ENCODE peak calls at places on chromosomes 12 and 14, in ten cellular contexts. One of them, this sample, is unnamed.

GRCh38 chr12:40580346-40580745 is 111.9 kb upstream of the CNTN1 start:
- DNase-seq in ovary: no peak
- DNase-seq in K562: no peak
- DNase-seq in sigmoid colon: no peak
- DNase-seq in AG04450: no peak
- DNase-seq in H9: no peak
- DNase-seq in CD8-positive, alpha-beta memory T cell: no peak
- DNase-seq in tibial artery: no peak
- DNase-seq in CD8-positive, alpha-beta T cell: no peak
- DNase-seq in fibroblast of lung: no peak
- DNase-seq in this sample: no peak

GRCh38 chr14:77844802-77845201 is 44.9 kb downstream of the ADCK1 start:
- DNase-seq in H9: no peak
- DNase-seq in tibial artery: no peak
- DNase-seq in sigmoid colon: no peak
- DNase-seq in CD8-positive, alpha-beta T cell: no peak
- DNase-seq in K562: no peak
- DNase-seq in CD8-positive, alpha-beta memory T cell: no peak
- DNase-seq in AG04450: no peak
- DNase-seq in ovary: no peak
- DNase-seq in fibroblast of lung: no peak
- DNase-seq in this sample: no peak

GRCh38 chr14:96368534-96368933 is 5.2 kb downstream of the GSKIP start:
- DNase-seq in sigmoid colon: no peak
- DNase-seq in K562: peak; percentile 11
- DNase-seq in CD8-positive, alpha-beta T cell: no peak
- DNase-seq in ovary: no peak
- DNase-seq in CD8-positive, alpha-beta memory T cell: no peak
- DNase-seq in H9: no peak
- DNase-seq in fibroblast of lung: no peak
- DNase-seq in tibial artery: no peak
- DNase-seq in AG04450: no peak
- DNase-seq in this sample: no peak

GRCh38 chr12:79250186-79250585 is 385.6 kb downstream of the SYT1 start:
- DNase-seq in CD8-positive, alpha-beta T cell: no peak
- DNase-seq in AG04450: peak; percentile 23
- DNase-seq in sigmoid colon: no peak
- DNase-seq in tibial artery: no peak
- DNase-seq in fibroblast of lung: peak; percentile 79
- DNase-seq in H9: no peak
- DNase-seq in K562: no peak
- DNase-seq in ovary: no peak
- DNase-seq in CD8-positive, alpha-beta memory T cell: no peak
- DNase-seq in this sample: no peak

GRCh38 chr12:29253916-29254625 is 105.0 kb downstream of the FAR2 start:
- DNase-seq in H9: no peak
- DNase-seq in ovary: no peak
- DNase-seq in CD8-positive, alpha-beta memory T cell: no peak
- DNase-seq in CD8-positive, alpha-beta T cell: no peak
- DNase-seq in sigmoid colon: no peak
- DNase-seq in fibroblast of lung: no peak
- DNase-seq in K562: no peak
- DNase-seq in AG04450: no peak
- DNase-seq in tibial artery: no peak
- DNase-seq in this sample: no peak

GRCh38 chr14:49052516-49052915 is 533.7 kb downstream of the RPS29 start:
- DNase-seq in AG04450: no peak
- DNase-seq in ovary: no peak
- DNase-seq in CD8-positive, alpha-beta memory T cell: no peak
- DNase-seq in sigmoid colon: no peak
- DNase-seq in fibroblast of lung: peak; percentile 69
- DNase-seq in H9: no peak
- DNase-seq in K562: no peak
- DNase-seq in CD8-positive, alpha-beta T cell: no peak
- DNase-seq in tibial artery: no peak
- DNase-seq in this sample: no peak

GRCh38 chr12:34335819-34336262 is 313.5 kb downstream of the ALG10 start:
- DNase-seq in sigmoid colon: no peak
- DNase-seq in ovary: no peak
- DNase-seq in CD8-positive, alpha-beta memory T cell: no peak
- DNase-seq in K562: peak; percentile 87
- DNase-seq in tibial artery: no peak
- DNase-seq in AG04450: no peak
- DNase-seq in fibroblast of lung: no peak
- DNase-seq in CD8-positive, alpha-beta T cell: no peak
- DNase-seq in H9: no peak
- DNase-seq in this sample: no peak

GRCh38 chr14:101820283-101820798 is 58.8 kb downstream of the PPP2R5C start:
- DNase-seq in AG04450: no peak
- DNase-seq in CD8-positive, alpha-beta T cell: peak; percentile 69
- DNase-seq in ovary: no peak
- DNase-seq in tibial artery: no peak
- DNase-seq in sigmoid colon: no peak
- DNase-seq in fibroblast of lung: no peak
- DNase-seq in K562: no peak
- DNase-seq in CD8-positive, alpha-beta memory T cell: no peak
- DNase-seq in H9: no peak
- DNase-seq in this sample: peak; percentile 66

GRCh38 chr12:13028825-13029570 is 15.2 kb upstream of the FAM234B start:
- DNase-seq in CD8-positive, alpha-beta memory T cell: no peak
- DNase-seq in sigmoid colon: no peak
- DNase-seq in CD8-positive, alpha-beta T cell: no peak
- DNase-seq in tibial artery: no peak
- DNase-seq in AG04450: no peak
- DNase-seq in ovary: no peak
- DNase-seq in H9: no peak
- DNase-seq in K562: no peak
- DNase-seq in fibroblast of lung: no peak
- DNase-seq in this sample: no peak

GRCh38 chr14:50039734-50040400 is 76.5 kb downstream of the VCPKMT start:
- DNase-seq in tibial artery: peak; percentile 74
- DNase-seq in fibroblast of lung: peak; percentile 69
- DNase-seq in H9: no peak
- DNase-seq in sigmoid colon: no peak
- DNase-seq in ovary: no peak
- DNase-seq in CD8-positive, alpha-beta T cell: no peak
- DNase-seq in AG04450: no peak
- DNase-seq in CD8-positive, alpha-beta memory T cell: no peak
- DNase-seq in K562: no peak
- DNase-seq in this sample: no peak

GRCh38 chr12:2408262-2408661 is 355.5 kb downstream of the CACNA1C start:
- DNase-seq in AG04450: no peak
- DNase-seq in fibroblast of lung: no peak
- DNase-seq in tibial artery: no peak
- DNase-seq in CD8-positive, alpha-beta memory T cell: no peak
- DNase-seq in H9: no peak
- DNase-seq in K562: no peak
- DNase-seq in CD8-positive, alpha-beta T cell: no peak
- DNase-seq in ovary: no peak
- DNase-seq in sigmoid colon: no peak
- DNase-seq in this sample: no peak

GRCh38 chr12:121033625-121034349 is 5.3 kb downstream of the OASL start:
- DNase-seq in sigmoid colon: no peak
- DNase-seq in tibial artery: no peak
- DNase-seq in H9: no peak
- DNase-seq in ovary: no peak
- DNase-seq in AG04450: no peak
- DNase-seq in CD8-positive, alpha-beta T cell: peak; percentile 70
- DNase-seq in fibroblast of lung: peak; percentile 51
- DNase-seq in K562: no peak
- DNase-seq in CD8-positive, alpha-beta memory T cell: peak; percentile 54
- DNase-seq in this sample: no peak

GRCh38 chr14:92792885-92793284 is 1.2 kb upstream of the GOLGA5 start:
- DNase-seq in AG04450: no peak
- DNase-seq in tibial artery: no peak
- DNase-seq in K562: no peak
- DNase-seq in sigmoid colon: no peak
- DNase-seq in H9: no peak
- DNase-seq in fibroblast of lung: peak; percentile 20
- DNase-seq in ovary: no peak
- DNase-seq in CD8-positive, alpha-beta memory T cell: no peak
- DNase-seq in CD8-positive, alpha-beta T cell: no peak
- DNase-seq in this sample: no peak

GRCh38 chr12:58916153-58916709 is 4.1 kb downstream of the LRIG3 start:
- DNase-seq in CD8-positive, alpha-beta T cell: no peak
- DNase-seq in tibial artery: no peak
- DNase-seq in fibroblast of lung: no peak
- DNase-seq in H9: no peak
- DNase-seq in CD8-positive, alpha-beta memory T cell: no peak
- DNase-seq in AG04450: no peak
- DNase-seq in sigmoid colon: no peak
- DNase-seq in ovary: no peak
- DNase-seq in K562: no peak
- DNase-seq in this sample: no peak

GRCh38 chr12:24600996-24601395 is 347.9 kb downstream of the BCAT1 start:
- DNase-seq in tibial artery: no peak
- DNase-seq in K562: no peak
- DNase-seq in fibroblast of lung: peak; percentile 97
- DNase-seq in CD8-positive, alpha-beta T cell: no peak
- DNase-seq in AG04450: peak; percentile 29
- DNase-seq in CD8-positive, alpha-beta memory T cell: no peak
- DNase-seq in ovary: no peak
- DNase-seq in sigmoid colon: no peak
- DNase-seq in H9: no peak
- DNase-seq in this sample: no peak

GRCh38 chr12:96198970-96199369 is 4.8 kb downstream of the ELK3 start:
- DNase-seq in H9: no peak
- DNase-seq in ovary: no peak
- DNase-seq in tibial artery: no peak
- DNase-seq in AG04450: peak; percentile 69
- DNase-seq in fibroblast of lung: peak; percentile 95
- DNase-seq in CD8-positive, alpha-beta memory T cell: no peak
- DNase-seq in K562: no peak
- DNase-seq in CD8-positive, alpha-beta T cell: no peak
- DNase-seq in sigmoid colon: no peak
- DNase-seq in this sample: no peak
- H3K27ac ChIP-seq in H9: no peak overlapping the region
- H3K27ac ChIP-seq in ovary: no peak overlapping the region
- H3K27ac ChIP-seq in tibial artery: no peak overlapping the region
- H3K27ac ChIP-seq in AG04450: no peak overlapping the region
- H3K27ac ChIP-seq in fibroblast of lung: peak overlapping the region; percentile 92
- H3K27ac ChIP-seq in CD8-positive, alpha-beta memory T cell: no peak overlapping the region
- H3K27ac ChIP-seq in K562: no peak overlapping the region
- H3K27ac ChIP-seq in CD8-positive, alpha-beta T cell: no peak overlapping the region
- H3K27ac ChIP-seq in sigmoid colon: peak overlapping the region; percentile 87
- H3K27ac ChIP-seq in this sample: peak overlapping the region; percentile 1

DNA sequence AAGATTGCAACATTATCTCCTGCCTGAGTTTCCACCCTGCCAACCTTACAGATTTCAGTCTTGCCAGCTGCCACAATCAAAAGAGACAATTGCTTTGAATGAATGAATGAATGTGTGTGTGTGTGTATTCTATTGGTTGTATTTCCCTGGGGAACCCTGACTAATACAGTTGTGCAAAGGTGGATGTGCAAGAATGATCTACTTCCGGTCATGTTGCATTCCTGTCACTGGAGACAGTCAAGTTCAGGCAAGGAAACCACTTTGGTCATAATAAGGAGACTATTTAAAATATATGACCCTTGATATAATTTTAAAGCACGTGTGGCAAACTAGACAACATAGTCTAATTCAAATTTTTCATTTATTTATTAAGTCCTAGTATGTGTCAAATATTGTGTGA is 13.1 kb downstream of the RERG start:
- DNase-seq in ovary: no peak
- DNase-seq in CD8-positive, alpha-beta memory T cell: no peak
- DNase-seq in tibial artery: no peak
- DNase-seq in sigmoid colon: no peak
- DNase-seq in fibroblast of lung: no peak
- DNase-seq in AG04450: no peak
- DNase-seq in CD8-positive, alpha-beta T cell: no peak
- DNase-seq in K562: no peak
- DNase-seq in H9: no peak
- DNase-seq in this sample: no peak
- H3K27ac ChIP-seq in ovary: no peak overlapping the region
- H3K27ac ChIP-seq in CD8-positive, alpha-beta memory T cell: no peak overlapping the region
- H3K27ac ChIP-seq in tibial artery: peak overlapping the region; percentile 80
- H3K27ac ChIP-seq in sigmoid colon: peak overlapping the region; percentile 83
- H3K27ac ChIP-seq in fibroblast of lung: no peak overlapping the region
- H3K27ac ChIP-seq in AG04450: no peak overlapping the region
- H3K27ac ChIP-seq in CD8-positive, alpha-beta T cell: no peak overlapping the region
- H3K27ac ChIP-seq in K562: no peak overlapping the region
- H3K27ac ChIP-seq in H9: no peak overlapping the region
- H3K27ac ChIP-seq in this sample: no peak overlapping the region

DNA sequence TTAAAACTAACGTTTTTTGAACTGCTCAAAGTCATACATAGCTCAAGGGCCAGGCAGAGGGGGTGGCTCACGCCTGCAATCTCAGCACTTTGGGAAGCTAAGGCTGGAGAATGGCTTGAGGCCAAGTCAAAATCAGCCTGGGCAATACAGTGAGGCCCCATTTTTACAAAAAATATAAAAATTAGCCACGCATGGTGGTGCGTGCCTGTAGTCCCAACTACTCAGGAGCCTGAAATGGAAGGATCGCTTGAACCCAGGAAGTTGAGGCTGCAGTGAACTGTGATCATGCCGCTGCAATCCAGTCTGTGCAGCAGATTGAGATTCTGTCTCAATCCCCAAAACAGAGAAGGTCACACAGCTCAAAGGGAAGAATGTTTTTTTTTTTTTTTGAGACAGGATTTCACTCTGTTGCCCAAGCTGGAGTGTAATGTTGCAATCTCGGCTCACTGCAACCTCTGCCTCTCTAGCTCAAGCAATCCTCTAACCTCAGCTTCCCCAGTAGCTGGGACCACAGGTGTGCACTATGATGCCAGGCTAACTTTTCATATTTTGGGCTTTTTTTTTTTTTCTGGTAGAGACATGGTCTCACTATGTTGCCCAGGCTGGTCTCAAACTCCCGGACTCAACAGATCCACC is 2.9 kb downstream of the RBM23 start:
- DNase-seq in fibroblast of lung: no peak
- DNase-seq in sigmoid colon: no peak
- DNase-seq in H9: no peak
- DNase-seq in CD8-positive, alpha-beta T cell: no peak
- DNase-seq in CD8-positive, alpha-beta memory T cell: no peak
- DNase-seq in ovary: no peak
- DNase-seq in AG04450: no peak
- DNase-seq in tibial artery: no peak
- DNase-seq in K562: no peak
- DNase-seq in this sample: no peak
- H3K27ac ChIP-seq in fibroblast of lung: peak overlapping the region; percentile 10
- H3K27ac ChIP-seq in sigmoid colon: peak overlapping the region; percentile 94
- H3K27ac ChIP-seq in H9: no peak overlapping the region
- H3K27ac ChIP-seq in CD8-positive, alpha-beta T cell: no peak overlapping the region
- H3K27ac ChIP-seq in CD8-positive, alpha-beta memory T cell: no peak overlapping the region
- H3K27ac ChIP-seq in ovary: no peak overlapping the region
- H3K27ac ChIP-seq in AG04450: peak overlapping the region; percentile 31
- H3K27ac ChIP-seq in tibial artery: no peak overlapping the region
- H3K27ac ChIP-seq in K562: no peak overlapping the region
- H3K27ac ChIP-seq in this sample: peak overlapping the region; percentile 31

DNA sequence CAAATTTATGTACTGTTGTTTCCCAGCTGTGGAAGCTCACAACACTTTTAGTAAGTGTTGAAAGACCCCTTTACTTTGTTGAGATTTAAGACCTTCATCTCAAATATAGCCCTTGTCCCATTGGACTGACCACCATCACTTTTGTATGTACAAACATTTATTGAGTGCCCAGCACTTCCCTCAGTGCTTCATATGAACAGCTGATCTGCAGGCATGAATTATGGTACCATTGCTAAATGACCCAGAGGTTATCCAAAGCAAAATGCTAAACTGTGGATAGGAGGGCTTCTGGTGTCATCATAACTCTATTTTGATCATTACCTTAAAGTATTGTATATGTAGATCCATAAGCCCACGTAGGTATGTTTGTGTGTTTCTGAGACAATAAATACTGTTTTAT is 285.7 kb upstream of the RGS6 start:
- DNase-seq in fibroblast of lung: no peak
- DNase-seq in ovary: no peak
- DNase-seq in tibial artery: no peak
- DNase-seq in AG04450: no peak
- DNase-seq in K562: no peak
- DNase-seq in H9: no peak
- DNase-seq in CD8-positive, alpha-beta T cell: no peak
- DNase-seq in sigmoid colon: no peak
- DNase-seq in CD8-positive, alpha-beta memory T cell: no peak
- DNase-seq in this sample: no peak
- H3K27ac ChIP-seq in fibroblast of lung: no peak overlapping the region
- H3K27ac ChIP-seq in ovary: no peak overlapping the region
- H3K27ac ChIP-seq in tibial artery: no peak overlapping the region
- H3K27ac ChIP-seq in AG04450: no peak overlapping the region
- H3K27ac ChIP-seq in K562: no peak overlapping the region
- H3K27ac ChIP-seq in H9: peak overlapping the region; percentile 2
- H3K27ac ChIP-seq in CD8-positive, alpha-beta T cell: no peak overlapping the region
- H3K27ac ChIP-seq in sigmoid colon: no peak overlapping the region
- H3K27ac ChIP-seq in CD8-positive, alpha-beta memory T cell: no peak overlapping the region
- H3K27ac ChIP-seq in this sample: no peak overlapping the region

This sample was measured in naive thymus-derived CD4-positive, alpha-beta T cell.